ENCODE peak calls at places on chromosome 5, in seven cellular contexts. S is mesendoderm, X is H1, N is neuronal stem cell, B is H9, A is mesenchymal stem cell, Z is trophoblast cell. W is an unnamed sample.

GRCh38 chr5:81787843-81788242 is 36.9 kb upstream of the SSBP2 start:
- DNase-seq in A (peak; percentile 88), S (peak; percentile 65), Z (no peak), X (no peak), B (no peak), N (peak; percentile 30), W (peak; percentile 80)

GRCh38 chr5:124806026-124806856 is 59.8 kb upstream of the ZNF608 start:
- DNase-seq in B (peak; percentile 51), A (peak; percentile 79), Z (no peak), N (peak; percentile 58), X (peak; percentile 10), S (peak; percentile 63), W (peak; percentile 81)

GRCh38 chr5:74318985-74319563 is 321.5 kb downstream of the ENC1 start:
- DNase-seq in Z (no peak), A (no peak), X (no peak), B (no peak), S (no peak), N (no peak), W (peak; percentile 58)

GRCh38 chr5:56123531-56124243 is 109.4 kb downstream of the ANKRD55 start:
- DNase-seq in N (peak; percentile 57), A (peak; percentile 100), S (peak; percentile 98), B (peak; percentile 57), Z (peak; percentile 80), X (peak; percentile 31), W (peak; percentile 100)

GRCh38 chr5:41338276-41338675 is 124.9 kb upstream of the C6 start:
- DNase-seq in X (no peak), N (no peak), Z (no peak), A (no peak), B (no peak), S (no peak), W (peak; percentile 10)

GRCh38 chr5:60533789-60534188 is 166.2 kb downstream of the DEPDC1B start:
- DNase-seq in S (no peak), A (no peak), B (no peak), N (no peak), X (no peak), Z (no peak), W (no peak)

GRCh38 chr5:41368158-41368557 is 142.2 kb downstream of the PLCXD3 start:
- DNase-seq in S (no peak), Z (no peak), X (no peak), B (no peak), A (no peak), N (no peak), W (peak; percentile 16)

GRCh38 chr5:66981266-66981665 is 215.3 kb downstream of the CD180 start:
- DNase-seq in A (no peak), Z (no peak), X (no peak), N (no peak), S (no peak), B (no peak), W (no peak)

GRCh38 chr5:154285661-154286408 is 95.3 kb downstream of the GALNT10 start:
- DNase-seq in A (peak; percentile 63), S (peak; percentile 40), X (no peak), Z (no peak), N (no peak), B (no peak), W (peak; percentile 81)

GRCh38 chr5:39080597-39081204 is 6.5 kb upstream of the RICTOR start:
- DNase-seq in A (peak; percentile 74), N (peak; percentile 6), S (peak; percentile 75), X (no peak), Z (peak; percentile 57), B (peak; percentile 65), W (peak; percentile 73)

GRCh38 chr5:105134328-105134727 is 1571.7 kb upstream of the NUDT12 start:
- DNase-seq in B (no peak), Z (no peak), X (no peak), S (no peak), N (no peak), A (no peak), W (no peak)

GRCh38 chr5:139688088-139688702 is 40.0 kb downstream of the CXXC5 start:
- DNase-seq in N (no peak), S (peak; percentile 68), Z (no peak), A (no peak), X (no peak), B (no peak), W (no peak)

GRCh38 chr5:54310433-54311177 is at the start of gene ARL15:
- DNase-seq in S (peak; percentile 99), Z (peak; percentile 95), N (peak; percentile 95), A (peak; percentile 98), B (peak; percentile 97), X (peak; percentile 89), W (peak; percentile 96)

GRCh38 chr5:167639761-167640160 is 651.7 kb upstream of the WWC1 start:
- DNase-seq in A (peak; percentile 62), X (no peak), N (no peak), Z (peak; percentile 58), S (no peak), B (no peak), W (no peak)

GRCh38 chr5:39513236-39513635 is 88.5 kb upstream of the DAB2 start:
- DNase-seq in B (no peak), N (no peak), A (no peak), S (no peak), X (no peak), Z (no peak), W (peak; percentile 6)

GRCh38 chr5:14265574-14265973 is 122.4 kb downstream of the TRIO start:
- DNase-seq in Z (peak; percentile 71), X (no peak), A (peak; percentile 90), B (no peak), N (no peak), S (peak; percentile 94), W (peak; percentile 95)

GRCh38 chr5:138351056-138351455 is 1.4 kb upstream of the KDM3B start:
- DNase-seq in Z (no peak), B (no peak), A (no peak), N (no peak), S (no peak), X (no peak), W (peak; percentile 87)

GRCh38 chr5:40871177-40871576 is 30.0 kb downstream of the CARD6 start:
- DNase-seq in N (no peak), A (no peak), B (no peak), S (peak; percentile 44), X (no peak), Z (no peak), W (peak; percentile 13)

GRCh38 chr5:91339053-91339710 is 43.9 kb downstream of the ARRDC3 start:
- DNase-seq in B (no peak), N (no peak), Z (no peak), X (peak; percentile 19), A (no peak), S (no peak), W (peak; percentile 22)

GRCh38 chr5:124438390-124439380 is 307.8 kb downstream of the ZNF608 start:
- DNase-seq in S (peak; percentile 27), Z (no peak), A (no peak), B (peak; percentile 56), N (no peak), X (peak; percentile 5), W (no peak)

GRCh38 chr5:68460147-68460760 is 244.7 kb downstream of the PIK3R1 start:
- DNase-seq in Z (peak; percentile 25), B (no peak), A (peak; percentile 65), X (no peak), N (peak; percentile 26), S (peak; percentile 65), W (peak; percentile 70)

GRCh38 chr5:158876263-158876942 is 223.3 kb downstream of the EBF1 start:
- DNase-seq in A (no peak), B (no peak), N (no peak), Z (no peak), X (no peak), S (no peak), W (no peak)

GRCh38 chr5:76104027-76104426 is 20.8 kb downstream of the SV2C start:
- DNase-seq in A (peak; percentile 22), B (peak; percentile 57), N (peak; percentile 66), Z (peak; percentile 15), S (peak; percentile 67), X (no peak), W (peak; percentile 19)

GRCh38 chr5:137606401-137606800 is 107.3 kb upstream of the SPOCK1 start:
- DNase-seq in S (no peak), A (no peak), N (no peak), B (no peak), Z (no peak), X (no peak), W (no peak)

GRCh38 chr5:103808464-103809106 is 246.0 kb upstream of the NUDT12 start:
- DNase-seq in A (peak; percentile 52), X (peak; percentile 17), B (peak; percentile 51), Z (peak; percentile 3), S (peak; percentile 80), N (peak; percentile 40), W (peak; percentile 50)

GRCh38 chr5:178854284-178854683 is 5.5 kb upstream of the ZNF354B start:
- DNase-seq in X (no peak), B (no peak), N (no peak), Z (no peak), S (peak; percentile 14), A (no peak), W (no peak)

GRCh38 chr5:6201626-6202025 is 176.7 kb downstream of the MED10 start:
- DNase-seq in X (no peak), N (no peak), B (no peak), Z (no peak), A (no peak), S (no peak), W (no peak)

GRCh38 chr5:124736111-124736813 is 10.2 kb downstream of the ZNF608 start:
- DNase-seq in S (no peak), N (no peak), A (peak; percentile 85), Z (no peak), X (no peak), B (no peak), W (peak; percentile 95)

GRCh38 chr5:169772688-169773087 is 135.6 kb downstream of the DOCK2 start:
- DNase-seq in N (no peak), A (no peak), X (no peak), B (no peak), Z (no peak), S (no peak), W (peak; percentile 56)

GRCh38 chr5:177575488-177575887 is 16.5 kb upstream of the TMED9 start:
- DNase-seq in Z (no peak), N (no peak), A (no peak), B (no peak), S (no peak), X (no peak), W (no peak)
- H2BK5ac ChIP-seq in Z (no peak overlapping the region), N (no peak overlapping the region), A (no peak overlapping the region), B (no peak overlapping the region), S (no peak overlapping the region), X (peak overlapping the region; percentile 60), W (no peak overlapping the region)

GRCh38 chr5:29161897-29162296 is 2031.6 kb upstream of the CDH6 start:
- DNase-seq in Z (no peak), A (no peak), N (no peak), X (no peak), B (no peak), S (no peak), W (no peak)
- H2BK5ac ChIP-seq in Z (no peak overlapping the region), A (no peak overlapping the region), N (no peak overlapping the region), X (no peak overlapping the region), B (no peak overlapping the region), S (no peak overlapping the region), W (no peak overlapping the region)

GRCh38 chr5:129057329-129057728 is 37.2 kb upstream of the ISOC1 start:
- DNase-seq in A (no peak), S (no peak), N (no peak), X (no peak), Z (no peak), B (no peak), W (no peak)
- H2BK5ac ChIP-seq in A (no peak overlapping the region), S (no peak overlapping the region), N (no peak overlapping the region), X (no peak overlapping the region), Z (no peak overlapping the region), B (no peak overlapping the region), W (no peak overlapping the region)

DNA sequence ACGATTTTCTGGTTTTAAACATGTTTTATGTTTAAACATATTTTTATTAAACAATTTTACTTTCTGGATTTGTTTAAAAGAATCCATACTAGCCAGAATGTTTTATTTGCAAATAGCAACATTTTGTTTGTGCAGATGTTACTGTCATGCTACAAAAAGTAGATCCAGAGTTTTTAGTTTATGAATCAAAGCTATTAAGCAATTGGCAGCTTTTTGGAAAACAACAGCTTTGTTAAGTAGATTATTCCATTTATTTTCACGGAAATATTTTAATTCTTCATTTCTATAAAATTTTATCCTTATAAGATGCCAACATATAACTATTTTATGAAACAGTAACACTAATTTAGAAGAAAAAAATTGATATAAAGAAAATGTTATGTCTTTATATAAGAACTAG is 60.9 kb downstream of the DROSHA start:
- DNase-seq in N (no peak), X (no peak), B (no peak), Z (no peak), S (no peak), A (no peak), W (no peak)
- H2BK5ac ChIP-seq in N (no peak overlapping the region), X (no peak overlapping the region), B (no peak overlapping the region), Z (no peak overlapping the region), S (no peak overlapping the region), A (no peak overlapping the region), W (peak overlapping the region; percentile 80)

W was measured in IMR-90.